ENCODE peak calls at places on chromosomes 13 and 19, in four cellular contexts. M is right atrium auricular region, Q is tibial nerve, W is gastrocnemius medialis. L is an unnamed sample.

GRCh38 chr19:10863107-10863700 is 8.1 kb upstream of the CARM1 start:
- DNase-seq in Q (no peak), M (no peak), W (no peak), L (no peak)

GRCh38 chr19:41415154-41415571 is 12.0 kb downstream of the B3GNT8 start:
- DNase-seq in M (no peak), W (peak), Q (no peak), L (no peak)

GRCh38 chr13:101965096-101965495 is 436.8 kb downstream of the FGF14 start:
- DNase-seq in W (no peak), Q (no peak), M (no peak), L (no peak)

GRCh38 chr19:17376935-17377600 is at the start of gene PLVAP:
- DNase-seq in W (no peak), Q (no peak), M (peak), L (no peak)

GRCh38 chr19:10861118-10861651 is 10.2 kb upstream of the CARM1 start:
- DNase-seq in W (no peak), Q (no peak), M (no peak), L (no peak)

GRCh38 chr19:6417713-6418561 is 6.7 kb downstream of the KHSRP start:
- DNase-seq in Q (no peak), W (no peak), M (no peak), L (no peak)

GRCh38 chr19:2719910-2720776 is 1.0 kb downstream of the DIRAS1 start:
- DNase-seq in M (no peak), Q (no peak), W (no peak), L (no peak)

GRCh38 chr19:2550431-2551171 is 74.7 kb downstream of the GADD45B start:
- DNase-seq in W (peak), M (no peak), Q (no peak), L (no peak)

GRCh38 chr13:103615778-103616177 is 549.6 kb upstream of the SLC10A2 start:
- DNase-seq in M (no peak), Q (no peak), W (no peak), L (no peak)

GRCh38 chr13:94073006-94073744 is 406.3 kb downstream of the DCT start:
- DNase-seq in Q (no peak), M (no peak), W (no peak), L (no peak)

GRCh38 chr19:8206147-8207087 is 2.8 kb upstream of the CERS4 start:
- DNase-seq in W (no peak), M (no peak), Q (no peak), L (no peak)

GRCh38 chr13:23427342-23428182 is 5.9 kb downstream of the SACS start:
- DNase-seq in Q (no peak), W (no peak), M (no peak), L (peak)
- H3K27ac ChIP-seq in Q (peak), W (peak), M (peak), L (peak)

GRCh38 chr13:112526146-112526853 is 61.7 kb downstream of the TUBGCP3 start:
- DNase-seq in M (no peak), W (no peak), Q (no peak), L (no peak)

GRCh38 chr13:112529216-112529615 is 58.7 kb downstream of the TUBGCP3 start:
- DNase-seq in W (no peak), Q (no peak), M (no peak), L (no peak)

GRCh38 chr13:112525306-112525945 is 62.5 kb downstream of the TUBGCP3 start:
- DNase-seq in Q (no peak), W (no peak), M (no peak), L (no peak)

GRCh38 chr13:112532837-112533745 is 54.9 kb downstream of the TUBGCP3 start:
- DNase-seq in M (no peak), Q (no peak), W (no peak), L (no peak)

DNA sequence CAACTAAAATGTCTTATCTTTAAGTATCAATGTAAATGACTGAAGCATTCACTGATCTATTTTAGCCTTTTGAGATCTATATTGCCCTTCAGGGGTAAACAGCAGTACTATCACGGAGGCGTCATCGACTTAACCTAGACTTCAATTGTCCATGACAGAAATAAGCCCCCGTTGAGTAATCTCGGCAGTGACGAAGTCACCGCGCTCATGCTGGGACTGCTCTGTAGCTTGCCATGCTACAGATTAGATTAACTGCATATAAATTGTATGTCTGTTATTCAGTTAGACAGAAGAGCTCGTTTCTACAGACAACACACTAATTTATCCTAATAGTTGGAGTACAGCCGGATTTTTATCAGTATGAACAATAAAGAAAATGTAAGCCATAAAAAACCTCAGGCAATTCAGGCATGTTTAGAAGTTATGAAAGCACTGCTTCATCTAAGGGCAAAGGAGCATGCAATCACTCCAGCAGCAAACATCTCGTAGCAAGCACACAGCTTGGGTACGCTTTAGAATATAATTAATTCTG is 56.6 kb downstream of the TUBGCP3 start:
- DNase-seq in W (no peak), M (no peak), Q (no peak), L (no peak)
- TF ChIP-seq CTCF in W (no peak), M (no peak), Q (no peak), L (no peak)

GRCh38 chr13:46053162-46054012 is 841 bp upstream of the ZC3H13 start:
- DNase-seq in M (no peak), Q (no peak), W (no peak), L (no peak)

GRCh38 chr13:46062190-46062589 is 9.6 kb upstream of the ZC3H13 start:
- DNase-seq in M (no peak), W (no peak), Q (no peak), L (peak)

GRCh38 chr13:46059405-46059804 is 6.9 kb upstream of the ZC3H13 start:
- DNase-seq in M (no peak), W (no peak), Q (no peak), L (no peak)

GRCh38 chr13:46058268-46058667 is 5.7 kb upstream of the ZC3H13 start:
- DNase-seq in Q (no peak), M (no peak), W (no peak), L (no peak)

DNA sequence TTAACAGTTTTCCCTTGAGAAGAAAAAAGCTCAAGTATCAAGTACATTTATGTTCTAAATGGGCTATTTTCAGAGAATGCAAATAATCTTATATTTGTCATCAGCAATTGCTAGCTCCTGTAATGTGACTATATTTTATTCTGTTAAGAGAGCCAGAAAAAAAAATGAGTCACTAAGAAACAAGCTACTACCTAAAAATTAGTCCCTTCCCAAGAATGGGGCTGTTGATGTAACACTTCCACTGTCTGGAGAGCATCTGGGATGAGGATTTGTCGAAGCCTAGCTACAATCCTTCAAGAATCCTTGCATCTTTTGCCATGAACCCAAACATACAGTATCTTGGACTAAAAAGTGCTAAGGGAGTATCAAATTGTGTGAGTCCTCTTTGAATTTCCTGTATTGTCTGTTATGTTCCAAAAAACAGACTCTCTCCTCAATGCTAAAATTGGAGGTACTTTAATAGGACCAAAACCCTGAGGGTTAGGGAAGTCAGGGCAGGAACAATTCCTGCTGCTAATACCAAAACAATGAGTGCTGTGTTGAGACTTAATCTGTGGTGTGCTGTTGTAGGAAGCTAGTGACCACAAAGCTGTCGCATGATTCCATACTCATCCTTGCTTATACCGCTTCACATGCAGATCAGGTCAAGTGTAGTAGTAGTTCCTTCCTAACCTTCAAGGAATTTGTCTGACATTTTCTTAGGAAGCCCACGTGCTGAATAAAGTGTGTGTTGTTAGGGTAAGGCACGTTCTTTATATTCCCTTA is 4.9 kb upstream of the ZC3H13 start:
- DNase-seq in W (no peak), Q (no peak), M (no peak), L (no peak)
- H3K27ac ChIP-seq in W (no peak), Q (no peak), M (no peak), L (no peak)

GRCh38 chr13:110565296-110565695 is 3.8 kb upstream of the RAB20 start:
- DNase-seq in Q (no peak), W (no peak), M (no peak), L (no peak)
- TF ChIP-seq CTCF in Q (no peak), W (no peak), M (no peak), L (no peak)

GRCh38 chr19:38669532-38669931 is 22.1 kb downstream of the ACTN4 start:
- DNase-seq in M (no peak), W (no peak), Q (no peak), L (no peak)
- H3K27ac ChIP-seq in M (peak), W (peak), Q (peak), L (peak)

DNA sequence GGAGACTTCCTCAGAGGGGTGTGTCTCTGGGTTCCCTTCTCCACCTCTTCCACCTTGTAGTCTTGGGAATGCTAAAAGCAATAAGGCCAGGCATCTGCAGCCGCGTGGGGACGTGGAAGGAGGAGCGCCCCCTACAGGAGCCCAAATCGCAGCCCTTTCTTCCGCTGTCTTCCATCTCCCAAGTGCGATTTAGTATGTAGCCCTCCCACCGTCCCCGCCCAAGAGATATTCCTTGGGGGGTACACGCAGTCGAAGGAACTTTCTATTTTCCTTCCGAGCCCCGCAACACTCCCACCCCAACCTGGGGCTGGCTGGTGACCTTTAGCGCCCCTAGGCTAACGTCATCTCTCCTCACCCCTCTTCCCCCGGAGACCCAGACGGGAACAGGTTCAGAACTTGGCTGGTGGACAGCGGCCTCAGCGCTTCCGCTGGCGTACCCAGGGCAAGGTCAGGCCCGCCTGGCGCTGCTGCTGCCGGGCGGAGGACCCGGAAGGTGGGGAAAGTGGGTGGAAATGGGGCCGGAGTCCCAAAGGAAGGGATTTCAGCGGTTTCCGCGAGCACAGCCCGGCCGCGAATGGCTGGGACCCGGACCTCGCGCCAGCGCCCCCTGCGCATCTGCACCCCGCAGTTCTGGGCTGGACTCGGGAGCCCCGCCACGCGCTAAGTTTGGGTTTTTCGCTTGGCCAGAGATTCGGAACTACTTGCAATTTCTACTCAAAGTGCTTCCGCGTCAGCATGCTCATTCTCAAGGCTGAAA is 2.1 kb upstream of the PCDH8 start:
- DNase-seq in Q (peak), M (peak), W (no peak), L (peak)
- TF ChIP-seq CTCF in Q (no peak), M (no peak), W (no peak), L (no peak)

GRCh38 chr19:4454621-4454951 is 3.0 kb downstream of the UBXN6 start:
- DNase-seq in Q (no peak), M (no peak), W (no peak), L (no peak)
- H3K27ac ChIP-seq in Q (peak), M (peak), W (peak), L (peak)

GRCh38 chr19:31890230-31890629 is 455.2 kb upstream of the ZNF507 start:
- DNase-seq in Q (no peak), W (no peak), M (no peak), L (no peak)

GRCh38 chr19:31881988-31882387 is 463.4 kb upstream of the ZNF507 start:
- DNase-seq in Q (no peak), M (no peak), W (no peak), L (no peak)

GRCh38 chr19:31882709-31883108 is 462.7 kb upstream of the ZNF507 start:
- DNase-seq in Q (no peak), W (no peak), M (no peak), L (no peak)

GRCh38 chr19:31883299-31883990 is 462.0 kb upstream of the ZNF507 start:
- DNase-seq in M (no peak), Q (no peak), W (no peak), L (no peak)

GRCh38 chr19:31885280-31885853 is 460.0 kb upstream of the ZNF507 start:
- DNase-seq in Q (no peak), M (no peak), W (no peak), L (no peak)
- TF ChIP-seq CTCF in Q (no peak), M (no peak), W (no peak), L (no peak)